ENCODE peak calls at places on chromosomes 12 and 14, in four cellular contexts. M, Q, J and F are unnamed samples. For H3K9me3, the result is how much of the 10 kb centered on the place peaks cover.

GRCh38 chr12:10175849-10176641 is 2.8 kb upstream of the TMEM52B start:
- DNase-seq in M (no peak), Q (no peak), J (no peak), F (no peak)

GRCh38 chr12:94621662-94622359 is 28.5 kb downstream of the TMCC3 start:
- DNase-seq in M (no peak), Q (no peak), J (no peak), F (no peak)

GRCh38 chr12:102685172-102685571 is 204.8 kb upstream of the IGF1 start:
- DNase-seq in M (no peak), Q (no peak), J (no peak), F (no peak)

GRCh38 chr12:71092290-71092689 is 65.5 kb downstream of the TSPAN8 start:
- DNase-seq in M (no peak), Q (no peak), J (no peak), F (no peak)

GRCh38 chr12:109309441-109310246 is 560 bp upstream of the FOXN4 start:
- DNase-seq in M (no peak), Q (no peak), J (no peak), F (no peak)

GRCh38 chr12:121801601-121802484 is 2.0 kb upstream of the SETD1B start:
- DNase-seq in M (peak), Q (no peak), J (no peak), F (no peak)

GRCh38 chr12:75364918-75365317 is 26.0 kb upstream of the GLIPR1L2 start:
- DNase-seq in M (no peak), Q (no peak), J (no peak), F (no peak)

GRCh38 chr12:2384533-2385328 is 331.9 kb downstream of the CACNA1C start:
- DNase-seq in M (no peak), Q (no peak), J (no peak), F (no peak)

GRCh38 chr12:45743247-45743646 is 13.7 kb downstream of the ARID2 start:
- DNase-seq in M (no peak), Q (no peak), J (no peak), F (no peak)

GRCh38 chr12:45742590-45742989 is 13.1 kb downstream of the ARID2 start:
- DNase-seq in M (no peak), Q (no peak), J (no peak), F (no peak)

GRCh38 chr12:45745861-45746277 is 16.4 kb downstream of the ARID2 start:
- DNase-seq in M (no peak), Q (no peak), J (no peak), F (no peak)
- TF ChIP-seq CTCF in M (peak), Q (peak), J (peak), F (peak)

GRCh38 chr14:67987596-67987995 is 168.0 kb downstream of the RAD51B start:
- DNase-seq in M (no peak), Q (no peak), J (no peak), F (no peak)
- H3K9me3 ChIP-seq in M (under half), Q (under half), J (under half), F (under half)

GRCh38 chr12:88362439-88362838 is 217.8 kb downstream of the KITLG start:
- DNase-seq in M (no peak), Q (no peak), J (no peak), F (no peak)
- H3K27ac ChIP-seq in M (no peak), Q (no peak), J (no peak), F (no peak)

GRCh38 chr12:8499616-8500015 is 13.7 kb upstream of the CLEC4D start:
- DNase-seq in M (no peak), Q (no peak), J (no peak), F (no peak)
- TF ChIP-seq CTCF in M (peak), Q (no peak), J (no peak), F (no peak)